ENCODE peak calls at places on chromosomes 6 and 20, in four cellular contexts. V, N, H and G are unnamed samples.

GRCh38 chr6:160789263-160790027 is 87.4 kb downstream of the PLG start:
- DNase-seq in V (no peak), N (peak), H (no peak), G (no peak)

GRCh38 chr6:87277123-87277522 is 45.3 kb upstream of the SMIM8 start:
- DNase-seq in V (no peak), N (no peak), H (no peak), G (peak)

GRCh38 chr6:100482698-100483097 is 18.0 kb upstream of the SIM1 start:
- DNase-seq in V (no peak), N (no peak), H (no peak), G (no peak)

GRCh38 chr6:166068768-166069167 is 98.9 kb downstream of the TBXT start:
- DNase-seq in V (no peak), N (no peak), H (no peak), G (no peak)

GRCh38 chr6:113960795-113961194 is 10.2 kb downstream of the HDAC2 start:
- DNase-seq in V (no peak), N (no peak), H (no peak), G (no peak)

GRCh38 chr6:56399250-56399671 is 151.9 kb upstream of the COL21A1 start:
- DNase-seq in V (no peak), N (no peak), H (no peak), G (no peak)

GRCh38 chr6:103872683-103873082 is 987.0 kb downstream of the HACE1 start:
- DNase-seq in V (no peak), N (no peak), H (no peak), G (peak)

GRCh38 chr20:48924711-48925109 is 3.2 kb downstream of the ARFGEF2 start:
- DNase-seq in V (no peak), N (no peak), H (no peak), G (no peak)

GRCh38 chr20:24690408-24690807 is 221.0 kb downstream of the SYNDIG1 start:
- DNase-seq in V (no peak), N (no peak), H (no peak), G (no peak)

GRCh38 chr6:29845405-29846006 is 17.9 kb downstream of the HLA-G start:
- DNase-seq in V (no peak), N (peak), H (no peak), G (no peak)

GRCh38 chr6:29853245-29853644 is 25.6 kb downstream of the HLA-G start:
- DNase-seq in V (no peak), N (no peak), H (no peak), G (no peak)

GRCh38 chr6:29851190-29851589 is 23.6 kb downstream of the HLA-G start:
- DNase-seq in V (no peak), N (no peak), H (no peak), G (no peak)

GRCh38 chr6:29847871-29848630 is 20.4 kb downstream of the HLA-G start:
- DNase-seq in V (peak), N (peak), H (peak), G (peak)

GRCh38 chr6:29850011-29850553 is 22.5 kb downstream of the HLA-G start:
- DNase-seq in V (peak), N (no peak), H (peak), G (no peak)
- TF ChIP-seq USF1 in V (no peak), N (no peak), H (no peak), G (no peak)

GRCh38 chr6:42784739-42785498 is 3.1 kb downstream of the BICRAL start:
- DNase-seq in V (no peak), N (no peak), H (no peak), G (no peak)

GRCh38 chr6:42782689-42783176 is 881 bp downstream of the BICRAL start:
- DNase-seq in V (peak), N (no peak), H (peak), G (peak)

GRCh38 chr6:42783876-42784738 is 2.3 kb downstream of the BICRAL start:
- DNase-seq in V (no peak), N (no peak), H (no peak), G (no peak)

GRCh38 chr6:42781811-42782688 is at the start of gene BICRAL:
- DNase-seq in V (peak), N (no peak), H (peak), G (peak)

GRCh38 chr6:42783177-42783875 is 1.5 kb downstream of the BICRAL start:
- DNase-seq in V (peak), N (no peak), H (peak), G (peak)
- TF ChIP-seq USF1 in V (peak), N (no peak), H (peak), G (no peak)

GRCh38 chr6:71965404-71965803 is 79.1 kb downstream of the RIMS1 start:
- DNase-seq in V (peak), N (no peak), H (no peak), G (no peak)
- TF ChIP-seq USF1 in V (no peak), N (no peak), H (no peak), G (no peak)

GRCh38 chr6:17258763-17259162 is 22.4 kb upstream of the RBM24 start:
- DNase-seq in V (no peak), N (no peak), H (no peak), G (peak)
- TF ChIP-seq USF1 in V (no peak), N (no peak), H (no peak), G (no peak)

GRCh38 chr6:151098166-151098565 is 141.6 kb upstream of the AKAP12 start:
- DNase-seq in V (no peak), N (no peak), H (no peak), G (no peak)
- TF ChIP-seq USF1 in V (no peak), N (no peak), H (no peak), G (no peak)

GRCh38 chr6:157461000-157461915 is 80.3 kb downstream of the ZDHHC14 start:
- DNase-seq in V (peak), N (peak), H (peak), G (no peak)

GRCh38 chr6:157468054-157468453 is 87.1 kb downstream of the ZDHHC14 start:
- DNase-seq in V (no peak), N (no peak), H (no peak), G (no peak)

GRCh38 chr6:157462956-157463742 is 82.2 kb downstream of the ZDHHC14 start:
- DNase-seq in V (no peak), N (no peak), H (no peak), G (no peak)

GRCh38 chr6:157466340-157466643 is 85.3 kb downstream of the ZDHHC14 start:
- DNase-seq in V (no peak), N (no peak), H (no peak), G (no peak)

DNA sequence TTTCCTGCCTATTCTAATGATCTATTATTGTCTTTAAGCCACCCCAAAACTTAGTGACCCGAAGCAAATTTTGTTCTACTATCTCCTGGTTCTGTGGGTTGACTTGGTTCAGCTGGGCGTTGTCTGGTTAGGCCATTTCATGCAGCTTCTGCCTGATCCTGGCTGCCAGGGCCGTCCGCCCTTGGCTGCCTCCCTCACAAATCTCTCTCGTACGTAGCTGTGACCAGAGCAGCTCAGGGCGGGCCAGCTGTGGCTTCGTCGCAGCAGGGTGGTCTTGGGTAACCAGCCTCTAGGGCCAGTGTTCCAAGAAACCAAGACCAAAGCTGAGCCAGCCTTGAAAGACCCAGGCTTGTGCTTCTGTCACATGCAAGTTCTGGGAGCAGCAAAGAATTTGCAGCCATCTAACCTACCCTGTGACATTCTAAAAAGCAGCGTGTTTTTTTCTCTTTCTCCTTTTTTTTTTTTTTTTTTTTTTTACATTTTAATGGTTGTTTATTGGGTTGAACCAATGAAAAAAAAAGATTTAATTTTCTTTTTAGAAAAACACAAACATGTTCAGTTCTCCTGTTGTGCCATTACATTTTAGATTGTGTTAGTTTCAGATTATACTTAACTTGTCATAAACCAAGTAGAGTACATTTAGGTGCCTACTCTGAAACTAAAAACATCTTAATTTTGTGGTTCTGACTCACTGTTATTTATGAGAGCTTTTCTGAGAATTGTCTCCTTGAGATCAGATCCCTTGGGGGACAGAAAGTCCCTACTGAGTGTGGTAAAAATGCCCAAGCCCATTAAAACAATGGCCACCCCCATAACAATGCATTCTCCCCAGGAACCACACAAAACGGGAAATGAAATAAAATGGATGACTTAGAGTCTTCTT is 83.9 kb downstream of the ZDHHC14 start:
- DNase-seq in V (no peak), N (peak), H (no peak), G (no peak)
- TF ChIP-seq USF1 in V (no peak), N (no peak), H (no peak), G (no peak)

GRCh38 chr20:18853946-18854646 is 40.5 kb downstream of the SCP2D1 start:
- DNase-seq in V (no peak), N (no peak), H (no peak), G (no peak)
- TF ChIP-seq USF1 in V (no peak), N (no peak), H (no peak), G (no peak)